ENCODE peak calls at places on chromosomes 6 and 20, in five cellular contexts. I is fibroblast of the aortic adventitia, S is AG10803, E is PC-3, L is stomach. Y is an unnamed sample.

GRCh38 chr6:33295621-33296369 is 2.9 kb downstream of the RGL2 start:
- DNase-seq in I (no peak), S (no peak), E (no peak), L (no peak), Y (no peak)

GRCh38 chr20:41432620-41433602 is 66.3 kb upstream of the EMILIN3 start:
- DNase-seq in I (no peak), S (no peak), E (no peak), L (no peak), Y (peak)

GRCh38 chr6:46893648-46894047 is 28.1 kb downstream of the ADGRF5 start:
- DNase-seq in I (peak), S (no peak), E (peak), L (no peak), Y (no peak)

GRCh38 chr6:122564230-122564629 is 46.0 kb upstream of the PKIB start:
- DNase-seq in I (no peak), S (no peak), E (peak), L (no peak), Y (no peak)

GRCh38 chr6:101429291-101429690 is 35.8 kb downstream of the GRIK2 start:
- DNase-seq in I (peak), S (peak), E (no peak), L (no peak), Y (peak)

GRCh38 chr6:37783025-37783825 is 36.3 kb upstream of the ZFAND3 start:
- DNase-seq in I (peak), S (peak), E (peak), L (no peak), Y (peak)

GRCh38 chr20:10635476-10636208 is 38.2 kb downstream of the JAG1 start:
- DNase-seq in I (no peak), S (no peak), E (no peak), L (no peak), Y (peak)

GRCh38 chr6:138403324-138403800 is 661 bp upstream of the HEBP2 start:
- DNase-seq in I (no peak), S (no peak), E (no peak), L (peak), Y (peak)

GRCh38 chr20:37647946-37648345 is 45.9 kb upstream of the CTNNBL1 start:
- DNase-seq in I (no peak), S (no peak), E (no peak), L (no peak), Y (no peak)

GRCh38 chr6:42366011-42366705 is 85.6 kb downstream of the TRERF1 start:
- DNase-seq in I (no peak), S (no peak), E (no peak), L (no peak), Y (no peak)

DNA sequence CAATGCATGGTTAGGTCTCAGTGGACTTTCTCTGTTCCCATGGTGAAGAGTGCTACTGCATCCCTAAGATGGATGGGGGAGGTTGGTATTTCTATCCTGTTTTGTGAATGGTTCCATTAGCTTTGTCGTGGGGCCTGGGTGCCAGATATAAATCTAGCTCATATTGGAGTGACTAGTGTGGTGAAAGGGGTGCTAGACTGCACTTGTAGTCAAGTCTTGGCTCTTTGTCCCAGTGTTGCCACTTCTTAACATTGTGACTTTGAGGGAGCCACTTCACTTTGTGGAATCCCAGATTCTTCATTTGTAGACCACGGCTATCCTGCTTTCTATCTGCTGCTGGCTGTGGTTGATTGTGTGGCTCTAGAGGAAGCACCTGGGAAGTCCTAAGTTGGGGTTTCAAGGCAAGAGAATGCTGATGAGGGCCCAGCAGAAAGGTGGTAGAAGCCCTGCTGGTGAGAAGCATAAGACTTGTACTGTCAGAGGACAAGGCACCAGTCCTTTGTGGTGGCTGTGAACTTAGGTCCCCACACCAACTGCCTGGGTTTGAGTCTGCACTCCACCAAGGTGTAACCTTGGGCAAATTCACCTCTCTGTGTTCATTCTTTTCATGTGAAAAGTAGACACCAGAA is 44.1 kb downstream of the VAPB start:
- DNase-seq in I (no peak), S (no peak), E (no peak), L (no peak), Y (no peak)
- H3K4me3 ChIP-seq in I (no peak), S (no peak), E (no peak), L (no peak), Y (no peak)

GRCh38 chr6:87798393-87799278 is 96.6 kb upstream of the AKIRIN2 start:
- DNase-seq in I (no peak), S (no peak), E (no peak), L (no peak), Y (no peak)
- H3K4me3 ChIP-seq in I (no peak), S (no peak), E (no peak), L (no peak), Y (no peak)

GRCh38 chr20:53774487-53775203 is 181.0 kb upstream of the ZNF217 start:
- DNase-seq in I (peak), S (peak), E (peak), L (no peak), Y (peak)
- H3K4me3 ChIP-seq in I (no peak), S (no peak), E (peak), L (no peak), Y (peak)

GRCh38 chr6:31775633-31776263 is 1.4 kb downstream of the VWA7 start:
- DNase-seq in I (no peak), S (no peak), E (no peak), L (no peak), Y (no peak)

GRCh38 chr6:31778193-31778592 is 1.1 kb upstream of the VWA7 start:
- DNase-seq in I (no peak), S (no peak), E (no peak), L (no peak), Y (no peak)

GRCh38 chr6:31777667-31778050 is 531 bp upstream of the VWA7 start:
- DNase-seq in I (no peak), S (no peak), E (no peak), L (no peak), Y (no peak)

GRCh38 chr6:31776563-31776960 is 566 bp downstream of the VWA7 start:
- DNase-seq in I (no peak), S (no peak), E (peak), L (no peak), Y (no peak)

DNA sequence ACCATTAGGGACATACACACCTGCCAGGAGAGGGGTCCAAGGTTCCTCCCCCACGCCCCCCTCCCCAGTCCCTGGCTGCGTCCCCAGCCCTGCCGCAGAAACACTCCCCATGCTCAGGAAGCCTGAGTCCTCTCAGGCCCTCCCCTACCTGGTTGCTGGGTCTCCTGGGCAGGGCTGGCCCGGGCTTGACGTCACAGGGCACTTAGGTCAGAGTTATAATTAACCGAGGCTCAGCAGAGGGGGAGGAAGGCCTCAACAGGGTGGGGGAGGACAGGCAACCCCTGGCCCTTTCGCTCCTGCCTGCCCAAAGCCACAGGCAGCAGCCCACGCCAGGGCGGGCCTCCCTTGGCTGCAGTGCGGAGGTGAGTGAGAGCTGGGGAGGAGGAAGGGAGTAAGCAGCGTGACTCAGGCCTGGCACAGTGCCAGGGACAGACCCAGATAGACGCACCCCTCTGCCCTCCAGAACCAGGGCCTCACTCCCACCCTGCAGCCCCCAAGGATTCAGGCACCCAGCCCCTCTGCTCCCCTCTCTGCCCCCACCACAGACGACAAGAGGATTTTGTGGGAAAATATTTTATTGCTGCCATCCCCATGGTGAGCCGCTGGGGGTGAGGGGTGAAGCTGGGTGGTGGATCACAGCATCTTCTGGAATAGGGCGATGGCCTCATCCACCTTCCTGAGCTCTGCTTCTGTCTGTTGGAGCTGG is at the start of gene VWA7:
- DNase-seq in I (peak), S (peak), E (peak), L (peak), Y (peak)
- H3K4me3 ChIP-seq in I (no peak), S (no peak), E (peak), L (no peak), Y (no peak)

DNA sequence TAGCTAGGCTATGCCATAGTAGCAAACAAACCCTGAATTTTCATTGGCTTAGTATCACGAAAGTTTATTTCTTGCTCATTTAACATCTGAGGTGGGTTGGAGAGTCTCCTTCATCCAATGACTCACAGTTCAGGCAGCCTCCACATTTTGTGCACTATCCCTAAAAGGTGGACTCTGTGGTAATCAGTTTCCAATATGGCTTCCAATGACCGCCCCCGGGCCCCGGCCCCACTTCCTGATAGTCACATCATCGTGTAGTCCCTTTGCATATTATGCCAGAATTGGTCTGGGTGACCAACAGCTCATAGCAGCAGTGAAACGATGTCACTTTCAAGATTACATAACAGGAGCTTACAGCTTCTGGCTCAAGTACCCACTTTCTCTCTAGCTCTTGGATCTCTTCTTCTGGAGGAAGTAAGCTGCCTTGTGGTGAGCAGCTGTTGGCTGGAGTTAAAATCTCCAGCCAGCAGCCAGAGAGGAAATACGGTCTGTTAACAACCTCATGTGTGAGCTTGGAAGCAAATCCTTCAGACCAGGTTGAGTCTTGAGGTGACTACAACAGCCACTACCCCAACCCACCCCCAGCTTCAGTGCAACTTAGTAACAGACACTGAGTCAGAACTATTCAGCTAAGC is 7.8 kb downstream of the HCRTR2 start:
- DNase-seq in I (no peak), S (peak), E (no peak), L (no peak), Y (no peak)
- H3K4me3 ChIP-seq in I (no peak), S (no peak), E (no peak), L (no peak), Y (no peak)

DNA sequence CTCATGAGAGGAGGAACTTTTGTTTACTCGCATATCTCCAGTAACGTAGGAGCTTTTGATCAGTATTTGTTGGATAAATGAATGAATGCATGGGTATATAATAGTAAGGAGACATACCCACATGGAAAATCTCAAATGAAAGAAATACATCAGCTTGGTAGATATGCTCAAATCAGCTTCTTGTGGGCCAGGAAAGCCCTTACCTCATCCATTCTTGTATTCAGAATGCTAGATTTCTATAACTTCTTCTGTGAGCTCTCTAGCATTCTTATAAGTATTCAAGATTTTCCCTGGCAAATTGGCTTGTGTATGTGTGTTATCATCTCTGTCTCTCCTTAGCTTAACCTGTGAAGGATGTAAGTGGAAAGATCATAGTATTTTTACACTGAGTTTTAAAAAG is 100.8 kb downstream of the OR2B2 start:
- DNase-seq in I (no peak), S (no peak), E (peak), L (no peak), Y (no peak)
- H3K4me3 ChIP-seq in I (peak), S (peak), E (peak), L (no peak), Y (no peak)

GRCh38 chr6:127216821-127217789 is 49.6 kb upstream of the RNF146 start:
- DNase-seq in I (no peak), S (no peak), E (no peak), L (no peak), Y (no peak)
- H3K4me3 ChIP-seq in I (no peak), S (no peak), E (no peak), L (no peak), Y (no peak)